ENCODE peak calls at places on chromosome 22, in eight cellular contexts. V is A549; W is right lobe of liver; G is effector memory CD4-positive, alpha-beta T cell; E is psoas muscle; C is left lung; M is MM.1S; H is mammary epithelial cell. T is an unnamed sample. For H3K4me1, the result is how much of the 10 kb centered on the place peaks cover.

GRCh38 chr22:33393432-33393831 is 335.3 kb upstream of the SYN3 start:
- DNase-seq in V (no peak), W (peak), G (no peak), E (no peak), C (no peak), M (no peak), H (no peak), T (no peak)

GRCh38 chr22:40982482-40983385 is 31.6 kb downstream of the RBX1 start:
- DNase-seq in V (no peak), W (no peak), G (no peak), E (no peak), C (peak), M (no peak), H (no peak), T (peak)

GRCh38 chr22:48765595-48765994 is 1062.1 kb downstream of the BRD1 start:
- DNase-seq in V (no peak), W (peak), G (no peak), E (no peak), C (peak), M (no peak), H (no peak), T (no peak)

GRCh38 chr22:46539169-46539568 is 1.7 kb upstream of the CELSR1 start:
- DNase-seq in V (no peak), W (no peak), G (no peak), E (no peak), C (peak), M (no peak), H (peak), T (no peak)

GRCh38 chr22:42356547-42356946 is 75.7 kb downstream of the NFAM1 start:
- DNase-seq in V (no peak), W (no peak), G (no peak), E (no peak), C (no peak), M (no peak), H (no peak), T (no peak)

GRCh38 chr22:26648761-26649363 is 8.5 kb upstream of the MIAT start:
- DNase-seq in V (no peak), W (no peak), G (no peak), E (no peak), C (no peak), M (no peak), H (peak), T (no peak)

GRCh38 chr22:20507253-20508066 is at the start of gene MED15:
- DNase-seq in V (peak), W (peak), G (peak), E (peak), C (peak), M (peak), H (peak), T (peak)

GRCh38 chr22:34570408-34570807 is 495.6 kb upstream of the ISX start:
- DNase-seq in V (no peak), W (no peak), G (no peak), E (no peak), C (no peak), M (no peak), H (no peak), T (no peak)

GRCh38 chr22:17590586-17590985 is 27.3 kb downstream of the SLC25A18 start:
- DNase-seq in V (no peak), W (no peak), G (no peak), E (no peak), C (no peak), M (no peak), H (no peak), T (peak)

GRCh38 chr22:27995801-27996528 is 76.9 kb upstream of the PITPNB start:
- DNase-seq in V (no peak), W (no peak), G (no peak), E (no peak), C (peak), M (no peak), H (no peak), T (no peak)

GRCh38 chr22:41910050-41910598 is 4.8 kb downstream of the SHISA8 start:
- DNase-seq in V (no peak), W (no peak), G (no peak), E (no peak), C (no peak), M (no peak), H (no peak), T (no peak)

GRCh38 chr22:28188480-28188879 is 269.4 kb upstream of the PITPNB start:
- DNase-seq in V (no peak), W (no peak), G (no peak), E (no peak), C (no peak), M (no peak), H (no peak), T (no peak)

GRCh38 chr22:30435674-30436126 is 10.1 kb downstream of the MTFP1 start:
- DNase-seq in V (no peak), W (no peak), G (peak), E (no peak), C (no peak), M (peak), H (no peak), T (peak)

GRCh38 chr22:33038131-33038772 is 19.9 kb downstream of the SYN3 start:
- DNase-seq in V (no peak), W (no peak), G (no peak), E (no peak), C (no peak), M (no peak), H (peak), T (no peak)

GRCh38 chr22:44396021-44396726 is 83.4 kb upstream of the SHISAL1 start:
- DNase-seq in V (no peak), W (no peak), G (no peak), E (no peak), C (peak), M (no peak), H (no peak), T (peak)

GRCh38 chr22:45804986-45805325 is 133.3 kb downstream of the ATXN10 start:
- DNase-seq in V (peak), W (no peak), G (no peak), E (no peak), C (no peak), M (no peak), H (peak), T (no peak)

GRCh38 chr22:41401781-41402648 is 20.3 kb downstream of the TEF start:
- DNase-seq in V (peak), W (peak), G (no peak), E (peak), C (peak), M (no peak), H (peak), T (peak)

GRCh38 chr22:29074276-29074625 is 1.4 kb downstream of the KREMEN1 start:
- DNase-seq in V (no peak), W (no peak), G (no peak), E (no peak), C (no peak), M (no peak), H (no peak), T (no peak)

GRCh38 chr22:29765905-29766631 is 739 bp downstream of the ZMAT5 start:
- DNase-seq in V (no peak), W (no peak), G (no peak), E (no peak), C (peak), M (no peak), H (no peak), T (no peak)

GRCh38 chr22:47567741-47568140 is 805.3 kb downstream of the TBC1D22A start:
- DNase-seq in V (no peak), W (no peak), G (no peak), E (no peak), C (no peak), M (no peak), H (no peak), T (peak)

GRCh38 chr22:46592390-46592872 is 27.8 kb upstream of the GRAMD4 start:
- DNase-seq in V (no peak), W (peak), G (no peak), E (peak), C (peak), M (peak), H (peak), T (peak)

GRCh38 chr22:30202531-30203006 is 44.0 kb downstream of the LIF start:
- DNase-seq in V (no peak), W (no peak), G (no peak), E (no peak), C (no peak), M (no peak), H (no peak), T (peak)

GRCh38 chr22:45671051-45671782 is 417 bp upstream of the ATXN10 start:
- DNase-seq in V (no peak), W (no peak), G (no peak), E (peak), C (no peak), M (no peak), H (no peak), T (no peak)

GRCh38 chr22:42068351-42068730 is 2.3 kb downstream of the NAGA start:
- DNase-seq in V (no peak), W (no peak), G (no peak), E (no peak), C (peak), M (no peak), H (no peak), T (no peak)

GRCh38 chr22:33792837-33793236 is 127.4 kb downstream of the LARGE1 start:
- DNase-seq in V (no peak), W (no peak), G (no peak), E (no peak), C (no peak), M (no peak), H (no peak), T (no peak)

GRCh38 chr22:20550851-20551744 is 43.7 kb downstream of the MED15 start:
- DNase-seq in V (no peak), W (no peak), G (peak), E (peak), C (no peak), M (no peak), H (no peak), T (peak)

GRCh38 chr22:26673485-26673884 is 16.1 kb downstream of the MIAT start:
- DNase-seq in V (no peak), W (no peak), G (no peak), E (no peak), C (no peak), M (no peak), H (peak), T (no peak)

GRCh38 chr22:42343551-42344081 is 73.2 kb upstream of the TCF20 start:
- DNase-seq in V (no peak), W (no peak), G (no peak), E (no peak), C (no peak), M (no peak), H (no peak), T (no peak)

GRCh38 chr22:20015187-20015625 is 1.4 kb downstream of the ARVCF start:
- DNase-seq in V (no peak), W (no peak), G (no peak), E (no peak), C (peak), M (no peak), H (no peak), T (peak)

GRCh38 chr22:27107824-27108223 is 450.4 kb downstream of the MIAT start:
- DNase-seq in V (peak), W (no peak), G (no peak), E (peak), C (no peak), M (no peak), H (peak), T (peak)

GRCh38 chr22:41001722-41002122 is 50.5 kb downstream of the RBX1 start:
- DNase-seq in V (no peak), W (no peak), G (no peak), E (no peak), C (no peak), M (no peak), H (peak), T (no peak)

GRCh38 chr22:19128009-19128401 is 3.1 kb upstream of the TSSK2 start:
- DNase-seq in V (no peak), W (no peak), G (no peak), E (no peak), C (no peak), M (no peak), H (no peak), T (no peak)

GRCh38 chr22:27378343-27378800 is 423.2 kb downstream of the MN1 start:
- DNase-seq in V (no peak), W (no peak), G (no peak), E (no peak), C (no peak), M (no peak), H (no peak), T (no peak)

GRCh38 chr22:31451709-31452571 is 37.7 kb downstream of the EIF4ENIF1 start:
- DNase-seq in V (peak), W (no peak), G (no peak), E (no peak), C (no peak), M (peak), H (peak), T (no peak)

GRCh38 chr22:42747701-42748513 is 27.2 kb upstream of the A4GALT start:
- DNase-seq in V (no peak), W (no peak), G (no peak), E (no peak), C (no peak), M (no peak), H (peak), T (no peak)

DNA sequence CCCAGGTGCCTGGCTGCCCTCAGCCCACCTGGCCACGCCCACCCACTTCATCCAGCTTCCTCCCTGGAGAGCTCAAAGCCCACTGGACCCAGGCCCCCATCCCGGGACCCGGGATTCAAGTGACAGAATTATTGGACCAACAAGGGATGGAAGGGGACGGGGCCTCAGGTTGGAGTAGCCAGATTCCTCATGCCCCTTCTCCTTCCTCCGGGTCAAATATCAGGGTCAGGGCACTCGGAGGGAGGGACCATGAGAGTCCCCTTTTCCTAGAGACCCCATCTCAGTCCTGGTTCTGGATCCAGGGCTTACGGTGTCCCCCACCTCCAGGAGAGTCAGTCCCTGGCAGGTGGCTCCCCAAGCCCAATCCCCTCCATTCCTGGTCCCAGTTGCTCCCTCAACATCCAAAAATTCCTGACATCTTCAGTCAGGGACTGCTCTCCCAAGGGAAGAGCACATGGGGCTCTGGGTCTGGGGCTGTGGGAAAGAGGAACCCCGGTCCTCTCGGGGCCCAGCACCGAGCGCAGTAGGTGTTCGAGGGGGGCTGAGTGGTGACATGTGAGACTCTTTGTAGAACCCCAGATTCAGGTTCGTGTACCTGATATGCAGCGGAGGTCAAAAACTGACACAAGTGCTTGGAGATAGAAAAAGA is 37.7 kb downstream of the IGLL5 start:
- DNase-seq in V (no peak), W (no peak), G (no peak), E (no peak), C (peak), M (no peak), H (no peak), T (no peak)
- H3K4me1 ChIP-seq in V (under half), W (under half), G (under half), E (under half), C (under half), M (under half), H (under half), T (under half)

GRCh38 chr22:50470491-50470890 is 4.3 kb downstream of the SBF1 start:
- DNase-seq in V (no peak), W (no peak), G (no peak), E (no peak), C (no peak), M (peak), H (no peak), T (no peak)
- H3K4me1 ChIP-seq in V (under half), W (under half), G (half or more), E (half or more), C (under half), M (under half), H (half or more), T (under half)

GRCh38 chr22:37232140-37232998 is 11.7 kb downstream of the RAC2 start:
- DNase-seq in V (no peak), W (no peak), G (no peak), E (no peak), C (peak), M (no peak), H (no peak), T (peak)

GRCh38 chr22:37229012-37229804 is 14.9 kb downstream of the RAC2 start:
- DNase-seq in V (peak), W (no peak), G (no peak), E (no peak), C (peak), M (no peak), H (peak), T (peak)

GRCh38 chr22:37231406-37232139 is 12.5 kb downstream of the RAC2 start:
- DNase-seq in V (no peak), W (no peak), G (no peak), E (no peak), C (peak), M (no peak), H (no peak), T (peak)

GRCh38 chr22:37229805-37230672 is 14.0 kb downstream of the RAC2 start:
- DNase-seq in V (no peak), W (no peak), G (peak), E (no peak), C (peak), M (peak), H (peak), T (peak)

DNA sequence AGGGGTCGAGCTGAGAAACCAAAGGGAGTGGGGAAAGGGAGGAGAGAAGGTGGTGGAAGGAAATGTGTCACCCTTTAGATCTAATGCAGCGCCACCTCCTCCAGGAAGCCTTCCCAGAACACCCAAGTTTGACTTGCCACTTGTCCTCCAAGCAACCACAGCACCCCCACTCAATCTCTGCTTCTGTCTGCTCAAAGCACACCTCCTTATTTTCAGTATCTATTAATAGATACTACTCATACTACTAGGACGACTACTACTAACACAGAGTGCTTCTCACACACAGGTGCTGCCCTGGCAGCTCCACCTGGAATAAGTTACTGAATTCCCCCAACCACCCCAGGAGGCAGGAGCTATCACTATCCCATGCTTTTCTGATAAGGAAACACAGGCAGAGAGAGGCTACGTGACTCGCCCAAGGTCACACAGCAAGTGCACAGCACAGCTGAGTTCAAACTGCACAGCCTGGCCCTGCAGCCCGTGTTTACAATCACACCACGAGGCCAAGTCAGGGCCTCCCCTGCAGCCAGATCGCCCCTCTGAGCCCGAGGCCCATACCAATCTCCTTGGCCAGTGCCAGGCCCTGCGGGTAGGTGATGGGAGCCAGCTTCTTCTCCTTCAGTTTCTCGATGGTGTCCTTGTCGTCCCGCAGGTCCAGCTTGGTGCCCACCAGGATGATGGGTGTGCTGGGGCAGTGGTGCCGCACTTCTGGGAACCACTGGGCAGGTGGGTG is 13.2 kb downstream of the RAC2 start:
- DNase-seq in V (no peak), W (no peak), G (peak), E (no peak), C (peak), M (peak), H (no peak), T (peak)
- H3K4me1 ChIP-seq in V (under half), W (under half), G (half or more), E (under half), C (under half), M (half or more), H (half or more), T (under half)

GRCh38 chr22:36323855-36324331 is 63.9 kb downstream of the MYH9 start:
- DNase-seq in V (no peak), W (no peak), G (no peak), E (peak), C (no peak), M (no peak), H (no peak), T (peak)
- H3K4me1 ChIP-seq in V (under half), W (under half), G (under half), E (half or more), C (under half), M (under half), H (half or more), T (under half)

GRCh38 chr22:39282642-39283311 is 36.6 kb downstream of the RPL3 start:
- DNase-seq in V (no peak), W (no peak), G (no peak), E (peak), C (no peak), M (no peak), H (no peak), T (peak)
- H3K4me1 ChIP-seq in V (under half), W (under half), G (under half), E (under half), C (under half), M (under half), H (under half), T (under half)

GRCh38 chr22:22907551-22908494 is 20.2 kb downstream of the IGLL5 start:
- DNase-seq in V (no peak), W (no peak), G (no peak), E (no peak), C (peak), M (no peak), H (no peak), T (no peak)

GRCh38 chr22:22909605-22910271 is 22.1 kb downstream of the IGLL5 start:
- DNase-seq in V (no peak), W (no peak), G (no peak), E (no peak), C (peak), M (no peak), H (no peak), T (peak)

GRCh38 chr22:22910272-22911240 is 22.9 kb downstream of the IGLL5 start:
- DNase-seq in V (no peak), W (no peak), G (no peak), E (no peak), C (peak), M (no peak), H (no peak), T (peak)

GRCh38 chr22:22908495-22908861 is 20.9 kb downstream of the IGLL5 start:
- DNase-seq in V (no peak), W (no peak), G (no peak), E (no peak), C (no peak), M (no peak), H (no peak), T (peak)

DNA sequence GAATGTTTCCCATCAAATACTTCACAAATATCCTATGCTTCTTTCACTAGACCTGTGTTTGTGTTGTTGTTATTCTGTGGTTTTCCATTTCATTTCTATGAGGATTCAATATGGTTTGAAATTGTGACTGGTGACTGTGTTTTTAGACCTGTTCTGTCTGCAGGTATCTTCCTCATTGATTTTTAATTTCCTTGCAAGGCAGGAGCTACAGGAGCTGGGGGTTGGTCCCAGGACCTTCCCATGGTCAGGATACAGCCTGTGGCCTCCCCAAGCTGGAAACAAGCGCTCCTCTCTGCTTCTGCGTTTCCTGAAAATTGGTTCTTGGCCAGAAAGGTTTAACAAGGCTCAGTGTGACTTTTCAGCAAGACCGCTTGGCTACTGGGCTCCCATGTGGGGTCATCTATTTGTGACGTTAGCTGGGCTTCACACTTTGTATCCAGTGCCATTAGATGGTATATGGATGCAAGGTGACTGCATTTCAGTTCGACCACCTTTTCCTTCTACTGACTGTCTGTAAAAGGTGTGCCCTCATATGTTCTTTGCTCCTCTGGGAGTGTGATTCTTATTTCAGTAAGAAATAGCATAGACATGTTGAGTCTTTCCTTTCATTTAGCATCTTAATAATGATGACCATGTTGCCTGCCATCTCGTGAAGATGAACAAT is 21.5 kb downstream of the IGLL5 start:
- DNase-seq in V (no peak), W (no peak), G (no peak), E (no peak), C (no peak), M (no peak), H (no peak), T (no peak)
- H3K4me1 ChIP-seq in V (under half), W (under half), G (under half), E (under half), C (under half), M (under half), H (under half), T (under half)